ENCODE peak calls at places on chromosomes 4 and X, in seven cellular contexts. O is activated CD4-positive, alpha-beta T cell treated with anti-CD3 and anti-CD28 coated beads for 1 hour; A is progenitor cell of endocrine pancreas; E is activated CD8-positive, alpha-beta memory T cell treated with anti-CD3 and anti-CD28 coated beads for 48 hours; B is NCI-H1092; M is kidney tubule cell; X is GOT3. H is an unnamed sample.

GRCh38 chr4:14652522-14652921 is 349.8 kb upstream of the CPEB2 start:
- DNase-seq in X (no peak), B (no peak), M (no peak), O (no peak), A (no peak), E (no peak), H (no peak)

GRCh38 chr4:176726803-176727202 is 65.9 kb downstream of the VEGFC start:
- DNase-seq in B (no peak), X (no peak), O (no peak), E (no peak), M (no peak), A (no peak), H (no peak)

GRCh38 chrX:69107231-69107739 is 58.0 kb downstream of the PJA1 start:
- DNase-seq in O (no peak), M (peak), A (peak), B (no peak), E (no peak), X (no peak), H (peak)

GRCh38 chrX:106698693-106699092 is 27.8 kb upstream of the RNF128 start:
- DNase-seq in A (no peak), X (no peak), B (no peak), E (no peak), M (peak), O (no peak), H (no peak)

GRCh38 chr4:6054162-6054922 is 36.1 kb upstream of the C4orf50 start:
- DNase-seq in E (no peak), X (no peak), B (no peak), M (no peak), A (no peak), O (no peak), H (no peak)

GRCh38 chrX:20144491-20144890 is 2.9 kb upstream of the EIF1AX start:
- DNase-seq in M (peak), E (no peak), B (no peak), O (no peak), A (no peak), X (no peak), H (no peak)

GRCh38 chr4:138897818-138898226 is 117.8 kb upstream of the NOCT start:
- DNase-seq in O (no peak), A (no peak), M (peak), E (no peak), X (no peak), B (no peak), H (peak)

GRCh38 chr4:184283659-184284335 is 66.1 kb upstream of the ENPP6 start:
- DNase-seq in B (no peak), O (no peak), E (no peak), X (no peak), M (no peak), A (no peak), H (no peak)

GRCh38 chr4:69617083-69617694 is 22.3 kb downstream of the UGT2A2 start:
- DNase-seq in A (no peak), B (no peak), M (peak), X (no peak), O (no peak), E (no peak), H (peak)

GRCh38 chr4:99722662-99723061 is 65.0 kb upstream of the C4orf54 start:
- DNase-seq in O (no peak), B (no peak), X (no peak), E (no peak), M (no peak), A (no peak), H (no peak)

H was measured in Caco-2.